ENCODE peak calls at places on chromosomes 2 and 18, in five cellular contexts. One of them, this sample, is unnamed.

GRCh38 chr2:140759431-140760156 is 1371.2 kb downstream of the LRP1B start:
- DNase-seq in heart left ventricle: no peak
- DNase-seq in uterus: no peak
- DNase-seq in HepG2: no peak
- DNase-seq in transverse colon: no peak
- DNase-seq in this sample: no peak

GRCh38 chr2:120710256-120710655 is 25.4 kb upstream of the GLI2 start:
- DNase-seq in uterus: no peak
- DNase-seq in transverse colon: no peak
- DNase-seq in HepG2: no peak
- DNase-seq in heart left ventricle: no peak
- DNase-seq in this sample: no peak

GRCh38 chr2:235639885-235640284 is 146.0 kb downstream of the AGAP1 start:
- DNase-seq in heart left ventricle: no peak
- DNase-seq in HepG2: no peak
- DNase-seq in uterus: no peak
- DNase-seq in transverse colon: no peak
- DNase-seq in this sample: no peak

GRCh38 chr2:7900593-7900992 is 781.3 kb upstream of the ID2 start:
- DNase-seq in uterus: no peak
- DNase-seq in heart left ventricle: no peak
- DNase-seq in transverse colon: no peak
- DNase-seq in HepG2: no peak
- DNase-seq in this sample: no peak

GRCh38 chr2:203327582-203327917 is 644 bp upstream of the ABI2 start:
- DNase-seq in transverse colon: no peak
- DNase-seq in heart left ventricle: no peak
- DNase-seq in uterus: no peak
- DNase-seq in HepG2: no peak
- DNase-seq in this sample: no peak

GRCh38 chr2:104432401-104432800 is 421.5 kb upstream of the POU3F3 start:
- DNase-seq in uterus: no peak
- DNase-seq in heart left ventricle: no peak
- DNase-seq in HepG2: no peak
- DNase-seq in transverse colon: no peak
- DNase-seq in this sample: no peak

GRCh38 chr2:120298173-120298835 is 45.7 kb downstream of the RALB start:
- DNase-seq in HepG2: no peak
- DNase-seq in transverse colon: no peak
- DNase-seq in uterus: no peak
- DNase-seq in heart left ventricle: no peak
- DNase-seq in this sample: no peak

GRCh38 chr2:102063360-102063947 is 71.7 kb downstream of the IL1R2 start:
- DNase-seq in uterus: no peak
- DNase-seq in heart left ventricle: peak
- DNase-seq in transverse colon: peak
- DNase-seq in HepG2: no peak
- DNase-seq in this sample: no peak

GRCh38 chr18:27627927-27628326 is 442.8 kb upstream of the CHST9 start:
- DNase-seq in transverse colon: no peak
- DNase-seq in heart left ventricle: no peak
- DNase-seq in uterus: no peak
- DNase-seq in HepG2: no peak
- DNase-seq in this sample: no peak

GRCh38 chr2:4073178-4073577 is 369.8 kb downstream of the DCDC2C start:
- DNase-seq in HepG2: no peak
- DNase-seq in heart left ventricle: no peak
- DNase-seq in transverse colon: no peak
- DNase-seq in uterus: no peak
- DNase-seq in this sample: no peak

GRCh38 chr2:38443021-38443541 is 66.0 kb upstream of the ATL2 start:
- DNase-seq in heart left ventricle: peak
- DNase-seq in transverse colon: no peak
- DNase-seq in uterus: peak
- DNase-seq in HepG2: no peak
- DNase-seq in this sample: no peak

DNA sequence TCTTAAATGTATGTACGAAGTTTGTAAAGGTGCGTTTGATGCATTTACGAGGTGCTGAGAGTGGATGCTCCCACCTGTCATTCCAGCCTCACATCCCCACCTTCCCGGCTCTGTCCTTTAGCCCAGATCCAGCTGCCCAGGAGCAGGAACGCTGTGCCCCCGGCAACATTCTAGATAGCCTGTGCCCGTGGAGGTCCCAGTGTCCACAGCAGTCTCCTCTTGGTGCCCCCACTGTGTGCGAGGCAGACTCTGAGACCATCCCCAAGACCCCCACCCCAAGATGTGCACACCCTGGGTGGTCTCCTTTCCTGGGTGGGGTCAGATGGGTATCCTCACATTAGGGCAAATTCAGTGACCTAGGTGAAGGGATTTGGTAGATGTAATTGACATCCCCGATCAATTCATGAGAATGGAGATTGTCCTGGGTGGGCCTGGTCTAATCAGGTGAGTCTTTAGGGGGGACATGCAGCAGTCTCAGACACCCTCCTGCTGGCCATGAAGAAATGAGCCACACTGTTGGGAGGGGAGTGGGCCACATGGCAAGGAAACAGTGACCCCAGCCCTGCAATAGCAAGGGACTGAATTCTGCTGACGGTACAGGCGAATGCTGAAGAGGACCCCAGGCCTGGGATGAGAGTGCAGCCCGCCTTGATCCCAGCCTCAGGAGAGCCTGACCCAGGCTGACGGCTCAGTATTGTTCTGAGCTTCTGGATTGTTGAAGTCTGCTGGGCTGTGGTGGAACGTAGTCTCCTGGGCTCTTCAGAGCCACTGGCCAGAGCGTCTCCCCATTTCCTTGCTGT is 203.3 kb downstream of the FAM210A start:
- DNase-seq in HepG2: no peak
- DNase-seq in heart left ventricle: no peak
- DNase-seq in uterus: no peak
- DNase-seq in transverse colon: no peak
- DNase-seq in this sample: no peak
- TF ChIP-seq CTCF in HepG2: no peak
- TF ChIP-seq CTCF in heart left ventricle: no peak
- TF ChIP-seq CTCF in uterus: no peak
- TF ChIP-seq CTCF in transverse colon: no peak
- TF ChIP-seq CTCF in this sample: no peak

DNA sequence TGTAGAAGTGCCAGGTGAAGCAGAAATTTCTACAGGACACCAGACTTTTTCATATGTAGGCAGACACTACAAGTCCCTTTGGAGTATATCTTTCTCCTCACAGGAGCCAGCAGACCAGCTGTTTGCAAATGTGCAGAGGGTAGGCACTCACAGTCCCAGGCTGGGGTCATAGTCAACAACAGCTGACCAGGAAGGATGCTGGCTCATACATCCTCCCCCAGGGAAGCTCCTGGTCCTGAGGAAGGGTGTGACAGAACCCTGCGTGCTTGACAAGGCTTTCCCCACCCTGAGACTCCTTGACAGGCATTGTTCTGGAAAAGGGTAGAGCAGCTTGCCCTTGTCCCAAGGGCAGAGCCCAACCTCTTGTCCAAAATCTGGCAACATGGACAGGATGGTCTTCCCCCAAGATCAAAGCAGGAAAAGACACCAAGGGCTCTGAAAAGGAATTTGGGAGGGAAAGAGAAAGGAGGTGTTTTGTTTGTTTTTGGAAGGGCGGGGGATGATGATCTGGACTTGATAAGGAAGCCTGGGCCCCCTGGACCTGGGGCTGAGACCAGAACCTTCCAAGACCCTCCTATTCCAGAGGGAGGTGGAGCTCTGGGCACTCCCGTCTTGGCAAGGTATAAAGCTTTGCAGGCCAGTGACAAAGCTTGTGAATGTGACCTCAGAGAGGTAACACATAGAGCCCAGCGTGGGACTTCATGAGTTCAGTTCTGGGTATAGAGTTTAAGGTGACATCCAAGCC is 87.1 kb downstream of the GFPT1 start:
- DNase-seq in transverse colon: no peak
- DNase-seq in heart left ventricle: peak
- DNase-seq in HepG2: no peak
- DNase-seq in uterus: no peak
- DNase-seq in this sample: no peak
- TF ChIP-seq POLR2A in transverse colon: no peak
- TF ChIP-seq POLR2A in heart left ventricle: no peak
- TF ChIP-seq POLR2A in HepG2: no peak
- TF ChIP-seq POLR2A in uterus: no peak
- TF ChIP-seq POLR2A in this sample: no peak

DNA sequence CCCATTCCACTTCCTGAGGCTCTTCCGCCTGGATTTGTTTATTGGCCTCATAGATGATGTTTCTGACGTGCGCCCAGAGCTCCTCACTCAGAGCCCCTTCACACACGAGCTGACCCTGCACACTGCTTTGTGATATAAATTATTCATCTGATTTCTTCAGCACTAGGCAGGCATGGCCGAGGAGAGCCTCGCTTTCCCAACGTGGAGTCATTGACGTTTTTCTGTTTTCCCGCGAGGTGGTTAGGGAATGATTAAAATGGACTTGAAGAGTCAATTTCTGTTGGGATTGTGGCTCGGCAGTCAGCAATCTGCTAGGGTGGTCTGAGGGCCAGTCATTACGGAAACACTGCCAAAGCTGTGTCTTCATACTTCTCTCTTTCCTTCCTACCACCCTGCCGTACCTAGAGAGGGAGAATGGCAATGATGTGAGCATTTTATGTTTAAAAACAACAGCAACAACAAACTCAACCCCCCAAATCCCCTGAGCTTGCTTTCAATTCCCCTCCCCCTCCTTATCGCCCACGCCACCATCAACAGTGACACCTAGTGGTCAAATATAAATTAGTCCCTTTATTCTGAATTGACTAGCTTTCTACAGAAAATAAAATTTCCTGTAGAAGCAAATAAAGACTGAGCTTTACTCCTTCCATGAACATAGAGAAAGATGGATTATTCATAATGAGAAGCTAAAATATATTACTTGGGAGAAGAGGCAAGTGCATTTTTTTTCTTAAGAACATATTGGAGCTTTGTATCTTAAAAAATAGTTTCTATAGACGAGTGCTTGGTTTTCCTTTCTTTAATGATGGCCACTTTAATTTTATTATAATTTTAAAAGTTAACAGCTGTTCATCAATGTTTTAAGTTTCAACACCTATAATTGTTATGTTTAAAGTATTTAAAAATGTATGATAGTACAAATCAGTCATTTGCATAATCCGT is 285.1 kb downstream of the MTX2 start:
- DNase-seq in heart left ventricle: peak
- DNase-seq in transverse colon: peak
- DNase-seq in uterus: peak
- DNase-seq in HepG2: peak
- DNase-seq in this sample: no peak
- H3K27ac ChIP-seq in heart left ventricle: peak
- H3K27ac ChIP-seq in transverse colon: peak
- H3K27ac ChIP-seq in uterus: peak
- H3K27ac ChIP-seq in HepG2: no peak
- H3K27ac ChIP-seq in this sample: peak

GRCh38 chr2:17879137-17879912 is 858 bp downstream of the KCNS3 start:
- DNase-seq in uterus: peak
- DNase-seq in transverse colon: peak
- DNase-seq in HepG2: no peak
- DNase-seq in heart left ventricle: peak
- DNase-seq in this sample: no peak
- TF ChIP-seq CTCF in uterus: no peak
- TF ChIP-seq CTCF in transverse colon: peak
- TF ChIP-seq CTCF in HepG2: peak
- TF ChIP-seq CTCF in heart left ventricle: no peak
- TF ChIP-seq CTCF in this sample: no peak

GRCh38 chr2:215435809-215436704 is at the start of gene FN1:
- DNase-seq in uterus: peak
- DNase-seq in transverse colon: peak
- DNase-seq in HepG2: peak
- DNase-seq in heart left ventricle: peak
- DNase-seq in this sample: no peak
- TF ChIP-seq POLR2A in uterus: peak
- TF ChIP-seq POLR2A in transverse colon: peak
- TF ChIP-seq POLR2A in HepG2: peak
- TF ChIP-seq POLR2A in heart left ventricle: no peak
- TF ChIP-seq POLR2A in this sample: no peak

DNA sequence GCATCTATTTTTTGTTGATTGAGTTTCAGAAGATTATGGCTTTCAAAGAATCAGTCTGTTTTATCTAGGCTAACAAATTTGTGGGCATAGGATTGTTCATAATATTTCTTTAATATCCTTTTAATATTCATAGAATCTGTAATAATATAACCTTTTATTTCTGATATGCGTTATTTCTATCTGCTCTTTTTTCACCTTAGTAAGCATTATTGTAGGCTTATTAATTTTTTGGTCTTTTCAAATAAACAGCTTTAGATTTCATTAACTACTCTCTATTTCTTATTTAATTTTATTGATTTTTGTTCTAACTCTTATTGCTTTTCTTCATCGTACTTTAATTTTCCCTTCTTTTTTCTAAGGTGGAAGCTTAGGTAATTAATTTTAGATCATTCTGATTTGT is 1614.4 kb upstream of the DDX18 start:
- DNase-seq in transverse colon: no peak
- DNase-seq in heart left ventricle: no peak
- DNase-seq in HepG2: no peak
- DNase-seq in uterus: no peak
- DNase-seq in this sample: no peak
- H3K27ac ChIP-seq in transverse colon: no peak
- H3K27ac ChIP-seq in heart left ventricle: no peak
- H3K27ac ChIP-seq in HepG2: no peak
- H3K27ac ChIP-seq in uterus: no peak
- H3K27ac ChIP-seq in this sample: no peak

GRCh38 chr2:675460-675859 is 1.7 kb downstream of the TMEM18 start:
- DNase-seq in heart left ventricle: no peak
- DNase-seq in transverse colon: no peak
- DNase-seq in HepG2: no peak
- DNase-seq in uterus: peak
- DNase-seq in this sample: no peak

GRCh38 chr2:676647-677055 is 555 bp downstream of the TMEM18 start:
- DNase-seq in HepG2: peak
- DNase-seq in transverse colon: peak
- DNase-seq in heart left ventricle: peak
- DNase-seq in uterus: peak
- DNase-seq in this sample: peak

GRCh38 chr2:677056-677949 is at the start of gene TMEM18:
- DNase-seq in HepG2: peak
- DNase-seq in transverse colon: peak
- DNase-seq in uterus: peak
- DNase-seq in heart left ventricle: peak
- DNase-seq in this sample: peak

GRCh38 chr2:675051-675450 is 2.2 kb downstream of the TMEM18 start:
- DNase-seq in transverse colon: no peak
- DNase-seq in HepG2: no peak
- DNase-seq in heart left ventricle: no peak
- DNase-seq in uterus: no peak
- DNase-seq in this sample: no peak

DNA sequence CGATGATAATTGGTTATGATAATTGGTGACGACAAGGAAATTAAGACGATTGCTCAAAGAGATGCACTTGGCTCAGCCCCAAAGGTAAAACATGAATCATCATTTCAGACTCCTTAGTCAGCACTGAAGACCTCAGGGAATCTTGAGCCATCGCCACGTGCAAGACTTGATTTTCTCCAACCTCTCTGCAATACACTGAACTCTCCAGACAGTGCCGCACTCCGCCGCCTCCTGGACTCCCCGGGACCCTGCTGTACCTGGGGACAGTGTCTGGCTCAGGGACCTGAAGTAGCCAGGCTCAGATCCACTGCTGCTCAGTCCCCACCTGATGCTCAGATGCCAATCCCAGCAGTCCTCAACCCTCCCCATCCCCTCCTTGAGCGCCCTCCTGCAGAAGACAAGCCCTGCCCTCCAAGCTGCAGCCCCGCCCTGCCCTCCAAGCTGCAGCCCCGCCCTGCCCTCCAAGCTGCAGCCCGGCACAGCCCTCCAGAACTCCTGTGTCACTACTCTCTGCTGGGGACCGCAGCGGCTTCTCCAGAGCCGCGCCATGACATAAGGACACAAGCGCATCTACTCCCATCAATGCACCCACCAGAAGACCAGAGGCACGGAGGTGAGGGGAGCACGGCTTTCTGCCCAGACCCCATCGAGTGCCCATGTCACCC is 1.1 kb downstream of the TMEM18 start:
- DNase-seq in transverse colon: peak
- DNase-seq in heart left ventricle: peak
- DNase-seq in HepG2: peak
- DNase-seq in uterus: peak
- DNase-seq in this sample: no peak
- TF ChIP-seq CTCF in transverse colon: peak
- TF ChIP-seq CTCF in heart left ventricle: no peak
- TF ChIP-seq CTCF in HepG2: peak
- TF ChIP-seq CTCF in uterus: peak
- TF ChIP-seq CTCF in this sample: no peak